ENCODE peak calls at places on chromosome 20, in ten cellular contexts. B is endodermal cell; T is CD8-positive, alpha-beta T cell; G is hepatocyte; U is fibroblast of pulmonary artery; F is foreskin fibroblast; Q is mammary epithelial cell; C is stomach; S is IMR-90; Y is AG10803. L is an unnamed sample.

GRCh38 chr20:38109025-38109541 is 56.0 kb downstream of the TGM2 start:
- DNase-seq in B (peak; percentile 10), Q (no peak), U (peak; percentile 76), F (peak; percentile 81), T (no peak), S (peak; percentile 83), Y (peak; percentile 87), G (no peak), C (no peak), L (peak; percentile 81)

GRCh38 chr20:57264151-57264792 is 2.2 kb downstream of the BMP7 start:
- DNase-seq in T (no peak), G (peak; percentile 64), Y (no peak), B (peak; percentile 86), C (peak; percentile 73), Q (no peak), U (no peak), F (no peak), S (no peak), L (no peak)

GRCh38 chr20:17316316-17317038 is 89.6 kb downstream of the PCSK2 start:
- DNase-seq in S (no peak), T (no peak), Y (no peak), Q (no peak), F (no peak), U (no peak), B (no peak), C (no peak), G (no peak), L (no peak)

GRCh38 chr20:57288676-57289075 is 22.2 kb upstream of the BMP7 start:
- DNase-seq in U (no peak), C (no peak), T (no peak), Y (no peak), Q (no peak), F (no peak), B (no peak), S (no peak), G (no peak), L (no peak)

GRCh38 chr20:17887331-17888030 is 81.1 kb downstream of the SNX5 start:
- DNase-seq in S (no peak), T (no peak), Y (no peak), C (no peak), U (no peak), F (no peak), G (no peak), B (no peak), Q (no peak), L (no peak)

GRCh38 chr20:10565922-10566897 is 107.6 kb downstream of the JAG1 start:
- DNase-seq in Q (no peak), G (peak; percentile 64), T (no peak), C (no peak), F (no peak), Y (no peak), B (no peak), U (peak; percentile 95), S (peak; percentile 46), L (no peak)

GRCh38 chr20:51945881-51946280 is 143.6 kb upstream of the SALL4 start:
- DNase-seq in T (no peak), C (no peak), Y (no peak), Q (no peak), F (no peak), U (no peak), S (no peak), G (no peak), B (no peak), L (no peak)

GRCh38 chr20:48597521-48598302 is 230.1 kb downstream of the PREX1 start:
- DNase-seq in B (no peak), Y (no peak), C (no peak), S (no peak), Q (no peak), T (no peak), F (no peak), U (no peak), G (no peak), L (no peak)

GRCh38 chr20:7989379-7989778 is 30.2 kb downstream of the TMX4 start:
- DNase-seq in Q (no peak), Y (no peak), C (no peak), F (no peak), U (no peak), G (no peak), T (no peak), S (no peak), B (no peak), L (no peak)

GRCh38 chr20:3407426-3408250 is at the start of gene DNAAF9:
- DNase-seq in T (peak; percentile 65), U (peak; percentile 72), F (peak; percentile 70), Q (peak; percentile 90), G (peak; percentile 92), S (peak; percentile 59), Y (peak; percentile 69), C (peak; percentile 81), B (peak; percentile 92), L (peak; percentile 93)

GRCh38 chr20:16100767-16101166 is 472.5 kb downstream of the KIF16B start:
- DNase-seq in T (no peak), B (no peak), F (no peak), S (no peak), G (no peak), Y (no peak), Q (no peak), U (no peak), C (no peak), L (no peak)

GRCh38 chr20:21490105-21490504 is 23.8 kb downstream of the NKX2-2 start:
- DNase-seq in U (peak; percentile 22), G (no peak), Q (no peak), C (no peak), S (peak; percentile 23), Y (peak; percentile 6), F (no peak), B (no peak), T (no peak), L (peak; percentile 19)

GRCh38 chr20:3313681-3314080 is 74.7 kb upstream of the SLC4A11 start:
- DNase-seq in Y (no peak), T (no peak), S (no peak), Q (no peak), F (no peak), C (no peak), U (no peak), G (no peak), B (no peak), L (peak; percentile 50)

GRCh38 chr20:50003253-50003656 is 20.5 kb downstream of the SNAI1 start:
- DNase-seq in Y (peak; percentile 87), T (no peak), C (no peak), S (peak; percentile 95), B (no peak), U (peak; percentile 99), G (peak; percentile 67), Q (peak; percentile 71), F (peak; percentile 84), L (peak; percentile 61)

GRCh38 chr20:53677447-53678314 is 84.0 kb upstream of the ZNF217 start:
- DNase-seq in U (peak; percentile 78), Q (no peak), Y (peak; percentile 29), S (peak; percentile 46), F (no peak), T (no peak), C (peak; percentile 47), G (peak; percentile 75), B (peak; percentile 71), L (peak; percentile 64)

GRCh38 chr20:6164421-6165341 is 41.9 kb upstream of the FERMT1 start:
- DNase-seq in Q (no peak), T (no peak), S (no peak), B (no peak), U (no peak), C (no peak), F (no peak), Y (peak; percentile 17), G (no peak), L (no peak)

GRCh38 chr20:32031007-32031958 is 20.8 kb upstream of the HCK start:
- DNase-seq in G (peak; percentile 93), B (peak; percentile 98), T (peak; percentile 37), U (peak; percentile 86), S (peak; percentile 73), C (peak; percentile 81), F (peak; percentile 65), Y (peak; percentile 87), Q (peak; percentile 66), L (peak; percentile 91)
- H3K4me3 ChIP-seq in G (no peak overlapping the region), B (no peak overlapping the region), T (peak overlapping the region; percentile 32), U (peak overlapping the region; percentile 19), S (no peak overlapping the region), C (peak overlapping the region; percentile 34), F (peak overlapping the region; percentile 25), Y (peak overlapping the region; percentile 20), Q (no peak overlapping the region), L (peak overlapping the region; percentile 27)

GRCh38 chr20:45343867-45344721 is 4.1 kb downstream of the SDC4 start:
- DNase-seq in S (peak; percentile 93), Y (peak; percentile 86), F (peak; percentile 91), Q (peak; percentile 91), U (peak; percentile 89), G (peak; percentile 85), C (peak; percentile 68), B (peak; percentile 67), T (no peak), L (peak; percentile 94)
- H3K4me3 ChIP-seq in S (peak overlapping the region; percentile 21), Y (peak overlapping the region; percentile 97), F (peak overlapping the region; percentile 96), Q (peak overlapping the region; percentile 87), U (peak overlapping the region; percentile 28), G (peak overlapping the region; percentile 8), C (peak overlapping the region; percentile 71), B (peak overlapping the region; percentile 95), T (no peak overlapping the region), L (peak overlapping the region; percentile 95)

DNA sequence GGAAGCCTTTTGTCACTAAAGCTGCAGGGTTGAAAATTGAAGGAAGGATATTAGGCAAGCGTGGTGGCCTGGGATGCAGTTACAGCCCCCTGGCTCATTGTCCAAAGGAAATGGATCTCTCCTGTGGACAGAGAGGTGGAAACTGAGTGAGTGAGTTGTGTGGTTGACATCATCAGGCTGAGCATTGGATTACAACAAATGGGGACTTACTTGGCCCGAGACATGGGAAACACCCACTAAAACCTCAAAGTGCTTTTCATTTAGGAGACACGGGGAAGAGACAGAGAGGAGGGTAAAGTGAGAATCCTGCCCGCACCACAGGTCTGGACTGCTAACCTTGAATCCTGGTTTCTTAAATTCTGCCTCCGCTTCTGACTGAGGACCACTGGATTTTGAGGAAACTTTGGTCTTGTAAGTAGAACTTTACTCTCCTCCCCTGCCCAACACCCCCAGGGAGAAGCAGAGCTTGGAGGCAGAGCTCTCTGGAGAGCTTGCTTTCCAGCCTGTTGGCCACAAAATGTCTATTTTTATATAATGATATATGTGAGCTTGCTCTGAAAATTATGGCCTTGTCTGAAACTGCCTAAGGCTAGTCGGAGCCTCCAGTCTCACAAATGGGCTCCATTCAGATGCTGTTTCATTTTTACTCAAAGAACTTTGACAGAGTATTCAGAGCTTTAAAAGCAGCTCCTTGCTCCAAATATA is at the start of gene PKIG:
- DNase-seq in U (peak; percentile 93), S (peak; percentile 90), B (no peak), G (peak; percentile 37), F (peak; percentile 82), C (no peak), T (no peak), Q (peak; percentile 45), Y (peak; percentile 84), L (peak; percentile 84)
- H3K4me3 ChIP-seq in U (peak within 1 kb of the TSS; percentile 61), S (peak within 1 kb of the TSS; percentile 50), B (no peak within 1 kb of the TSS), G (no peak within 1 kb of the TSS), F (peak within 1 kb of the TSS; percentile 47), C (peak within 1 kb of the TSS; percentile 44), T (no peak within 1 kb of the TSS), Q (no peak within 1 kb of the TSS), Y (peak within 1 kb of the TSS; percentile 65), L (peak within 1 kb of the TSS; percentile 86)

DNA sequence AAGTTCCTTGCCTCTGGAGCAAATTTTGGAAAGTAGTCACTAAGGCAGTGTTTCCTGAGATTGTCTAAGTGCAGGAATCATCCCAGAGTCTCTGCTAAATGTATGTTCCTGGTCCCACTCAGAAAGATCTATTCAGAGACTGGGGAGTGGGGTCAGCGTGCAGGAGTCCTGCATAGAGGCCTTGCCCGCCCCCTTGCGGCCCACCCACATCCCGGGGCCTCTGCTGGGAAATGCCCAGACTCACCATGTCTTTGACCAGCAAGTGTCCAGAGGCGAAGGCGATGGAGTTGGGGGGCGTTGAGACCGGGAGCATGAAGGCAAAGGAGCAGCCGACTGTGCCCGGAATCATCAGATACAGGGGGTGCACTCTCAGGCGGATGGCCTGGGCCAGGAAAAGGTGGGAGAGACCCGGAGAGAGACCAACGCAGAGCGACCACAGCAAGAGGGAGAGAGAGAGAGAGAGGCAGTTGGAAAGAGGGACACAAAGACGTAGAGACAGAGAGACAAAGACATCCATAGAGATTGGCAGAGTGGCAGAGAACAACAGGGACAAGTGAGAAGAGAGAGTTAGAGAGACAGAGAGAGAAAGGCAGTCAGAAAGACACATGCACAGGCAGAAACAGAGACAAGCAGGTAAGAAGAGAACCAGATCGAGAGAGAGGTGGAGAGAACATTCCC is 12.9 kb upstream of the OCSTAMP start:
- DNase-seq in Y (no peak), B (peak; percentile 74), G (no peak), U (no peak), Q (no peak), C (no peak), S (no peak), F (no peak), T (no peak), L (no peak)
- H3K4me3 ChIP-seq in Y (no peak overlapping the region), B (no peak overlapping the region), G (no peak overlapping the region), U (no peak overlapping the region), Q (no peak overlapping the region), C (peak overlapping the region; percentile 37), S (no peak overlapping the region), F (peak overlapping the region; percentile 14), T (no peak overlapping the region), L (peak overlapping the region; percentile 69)